ENCODE peak calls at places on chromosomes 13 and 19, in eight cellular contexts. E is CD4-positive, alpha-beta T cell; U is pancreas; A is right atrium auricular region; O is cardiac muscle cell; L is thyroid gland; Z is left lung; I is tibial nerve. F is an unnamed sample.

GRCh38 chr13:46484561-46484960 is 68.4 kb upstream of the LRCH1 start:
- DNase-seq in E (no peak), U (no peak), A (no peak), O (no peak), L (no peak), Z (no peak), I (no peak), F (no peak)

GRCh38 chr13:30577381-30577780 is 40.3 kb upstream of the USPL1 start:
- DNase-seq in E (peak; percentile 26), U (no peak), A (no peak), O (peak; percentile 84), L (no peak), Z (no peak), I (no peak), F (no peak)

GRCh38 chr13:52599037-52599852 is 43.0 kb upstream of the HNRNPA1L2 start:
- DNase-seq in E (no peak), U (no peak), A (no peak), O (peak; percentile 70), L (no peak), Z (no peak), I (peak; percentile 28), F (no peak)

GRCh38 chr19:53195265-53195879 is 2.2 kb upstream of the ZNF665 start:
- DNase-seq in E (peak; percentile 61), U (peak; percentile 71), A (peak; percentile 85), O (peak; percentile 87), L (peak; percentile 85), Z (no peak), I (peak; percentile 95), F (peak; percentile 87)

GRCh38 chr13:19601749-19602725 is 31.4 kb upstream of the MPHOSPH8 start:
- DNase-seq in E (peak; percentile 32), U (peak; percentile 52), A (no peak), O (peak; percentile 65), L (peak; percentile 21), Z (peak; percentile 86), I (no peak), F (no peak)

GRCh38 chr19:16369664-16370576 is 45.3 kb downstream of the KLF2 start:
- DNase-seq in E (peak; percentile 85), U (no peak), A (no peak), O (no peak), L (no peak), Z (peak; percentile 70), I (no peak), F (no peak)

GRCh38 chr19:46812898-46813569 is 24.6 kb upstream of the SLC1A5 start:
- DNase-seq in E (no peak), U (no peak), A (no peak), O (no peak), L (peak; percentile 60), Z (peak; percentile 79), I (no peak), F (no peak)

GRCh38 chr19:40585677-40586422 is 9.2 kb downstream of the SHKBP1 start:
- DNase-seq in E (no peak), U (no peak), A (no peak), O (peak; percentile 73), L (no peak), Z (no peak), I (no peak), F (no peak)

GRCh38 chr13:75137911-75138571 is 343.9 kb downstream of the TBC1D4 start:
- DNase-seq in E (no peak), U (no peak), A (no peak), O (peak; percentile 43), L (no peak), Z (no peak), I (no peak), F (no peak)

GRCh38 chr13:82749551-82749950 is 1132.7 kb downstream of the SLITRK1 start:
- DNase-seq in E (no peak), U (no peak), A (no peak), O (no peak), L (no peak), Z (no peak), I (no peak), F (no peak)

GRCh38 chr19:29663861-29664752 is 1.2 kb upstream of the PLEKHF1 start:
- DNase-seq in E (no peak), U (no peak), A (no peak), O (no peak), L (no peak), Z (peak; percentile 61), I (no peak), F (no peak)

GRCh38 chr19:18204394-18205179 is 745 bp upstream of the RAB3A start:
- DNase-seq in E (no peak), U (no peak), A (no peak), O (no peak), L (no peak), Z (no peak), I (peak; percentile 77), F (no peak)

GRCh38 chr13:81927347-81927746 is 1586.4 kb upstream of the SPRY2 start:
- DNase-seq in E (no peak), U (no peak), A (no peak), O (no peak), L (no peak), Z (no peak), I (no peak), F (no peak)

GRCh38 chr19:5809053-5809452 is 4.2 kb downstream of the NRTN start:
- DNase-seq in E (no peak), U (no peak), A (no peak), O (peak; percentile 24), L (no peak), Z (no peak), I (no peak), F (no peak)

GRCh38 chr13:41905600-41906254 is 55.2 kb downstream of the VWA8 start:
- DNase-seq in E (no peak), U (no peak), A (no peak), O (peak; percentile 53), L (no peak), Z (no peak), I (no peak), F (no peak)

GRCh38 chr13:111893607-111894443 is 173.1 kb upstream of the SOX1 start:
- DNase-seq in E (no peak), U (no peak), A (peak; percentile 36), O (no peak), L (no peak), Z (no peak), I (no peak), F (no peak)

GRCh38 chr13:51230473-51231105 is 8.4 kb downstream of the FAM124A start:
- DNase-seq in E (no peak), U (peak; percentile 44), A (peak; percentile 78), O (peak; percentile 89), L (peak; percentile 73), Z (no peak), I (peak; percentile 74), F (no peak)

GRCh38 chr13:40063743-40064142 is 408.3 kb downstream of the COG6 start:
- DNase-seq in E (no peak), U (peak; percentile 32), A (no peak), O (peak; percentile 19), L (no peak), Z (no peak), I (no peak), F (no peak)

GRCh38 chr13:113660066-113660465 is 2.1 kb upstream of the ATP4B start:
- DNase-seq in E (no peak), U (no peak), A (no peak), O (no peak), L (no peak), Z (no peak), I (no peak), F (no peak)

GRCh38 chr13:98252931-98253470 is 75.9 kb upstream of the RNF113B start:
- DNase-seq in E (no peak), U (no peak), A (no peak), O (peak; percentile 58), L (peak; percentile 61), Z (no peak), I (peak; percentile 11), F (no peak)

GRCh38 chr19:18290250-18291018 is 9.0 kb upstream of the JUND start:
- DNase-seq in E (peak; percentile 78), U (no peak), A (no peak), O (peak; percentile 43), L (no peak), Z (peak; percentile 82), I (no peak), F (no peak)

GRCh38 chr13:26074706-26075105 is 22.9 kb upstream of the SHISA2 start:
- DNase-seq in E (no peak), U (no peak), A (no peak), O (peak; percentile 34), L (peak; percentile 46), Z (no peak), I (no peak), F (no peak)
- TF ChIP-seq CTCF in E (no peak), U (no peak), A (no peak), O (peak; percentile 11), L (no peak), Z (no peak), I (no peak), F (no peak)

GRCh38 chr19:10521461-10522216 is 4.4 kb upstream of the S1PR5 start:
- DNase-seq in E (no peak), U (no peak), A (no peak), O (no peak), L (no peak), Z (no peak), I (no peak), F (no peak)
- H3K27me3 ChIP-seq in E (peaks cover 23% of the 10 kb centered on the region), U (no peaks in the 10 kb centered on the region), A (peaks cover 5% of the 10 kb centered on the region), O (peaks cover 25% of the 10 kb centered on the region), L (peaks cover 7% of the 10 kb centered on the region), Z (peaks cover 30% of the 10 kb centered on the region), I (peaks cover 55% of the 10 kb centered on the region), F (peaks cover 27% of the 10 kb centered on the region)

GRCh38 chr19:51811344-51811743 is 16.4 kb downstream of the FPR3 start:
- DNase-seq in E (no peak), U (no peak), A (no peak), O (no peak), L (peak; percentile 8), Z (no peak), I (no peak), F (no peak)

GRCh38 chr19:51810228-51810627 is 15.3 kb downstream of the FPR3 start:
- DNase-seq in E (no peak), U (no peak), A (no peak), O (no peak), L (no peak), Z (no peak), I (no peak), F (no peak)

GRCh38 chr19:51820821-51821446 is 26.0 kb downstream of the FPR3 start:
- DNase-seq in E (no peak), U (no peak), A (no peak), O (no peak), L (no peak), Z (no peak), I (no peak), F (no peak)

GRCh38 chr19:51809787-51810186 is 14.8 kb downstream of the FPR3 start:
- DNase-seq in E (no peak), U (no peak), A (peak; percentile 78), O (peak; percentile 65), L (no peak), Z (no peak), I (peak; percentile 48), F (no peak)

DNA sequence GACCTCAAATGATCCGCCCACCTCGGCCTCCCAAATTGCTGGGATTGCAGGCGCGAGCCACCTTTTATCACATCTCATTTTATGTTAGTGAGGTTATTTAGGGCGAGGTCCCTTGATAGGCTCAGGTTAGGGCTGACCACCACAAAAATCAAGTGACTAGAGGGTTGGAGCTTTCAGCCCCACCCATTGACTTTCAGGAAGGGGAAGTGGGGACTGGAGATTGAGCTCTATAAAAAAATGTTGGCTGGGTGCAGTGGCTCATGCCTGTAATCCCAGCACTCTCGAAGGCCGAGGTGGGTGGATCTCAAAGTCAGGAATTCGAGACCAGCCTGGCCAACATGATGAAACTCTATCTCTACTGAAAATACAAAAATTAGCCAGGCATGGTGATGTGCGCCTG is 20.1 kb downstream of the FPR3 start:
- DNase-seq in E (no peak), U (no peak), A (no peak), O (no peak), L (no peak), Z (no peak), I (no peak), F (no peak)
- TF ChIP-seq CTCF in E (no peak), U (no peak), A (no peak), O (no peak), L (no peak), Z (no peak), I (no peak), F (no peak)

GRCh38 chr19:44819246-44819832 is 10.4 kb downstream of the BCAM start:
- DNase-seq in E (no peak), U (no peak), A (no peak), O (no peak), L (no peak), Z (no peak), I (no peak), F (no peak)
- H3K27me3 ChIP-seq in E (no peaks in the 10 kb centered on the region), U (no peaks in the 10 kb centered on the region), A (no peaks in the 10 kb centered on the region), O (no peaks in the 10 kb centered on the region), L (no peaks in the 10 kb centered on the region), Z (no peaks in the 10 kb centered on the region), I (no peaks in the 10 kb centered on the region), F (no peaks in the 10 kb centered on the region)